ENCODE peak calls at places on chromosome 1, in five cellular contexts. J is activated CD4-positive, alpha-beta T cell treated with anti-CD3 and anti-CD28 coated beads, Interleukin-2, amount 10 ng/mL, durations not matched to agents 7 days and 5 days; G is activated CD8-positive, alpha-beta memory T cell treated with anti-CD3 and anti-CD28 coated beads for 4 hours; E is ELR; O is substantia nigra. V is an unnamed sample.

GRCh38 chr1:85321237-85321964 is 45.0 kb upstream of the BCL10 start:
- DNase-seq in J (peak; percentile 19), G (no peak), E (peak; percentile 96), O (no peak), V (no peak)

GRCh38 chr1:16324456-16324890 is 27.8 kb downstream of the FBXO42 start:
- DNase-seq in J (no peak), G (no peak), E (peak; percentile 75), O (no peak), V (no peak)

GRCh38 chr1:11067716-11068495 is 8.1 kb upstream of the SRM start:
- DNase-seq in J (no peak), G (no peak), E (no peak), O (no peak), V (no peak)

GRCh38 chr1:206734499-206735142 is 36.0 kb upstream of the IL19 start:
- DNase-seq in J (peak; percentile 80), G (peak; percentile 44), E (peak; percentile 68), O (no peak), V (peak; percentile 67)

GRCh38 chr1:109890115-109890953 is 20.3 kb upstream of the CSF1 start:
- DNase-seq in J (no peak), G (peak; percentile 61), E (no peak), O (no peak), V (no peak)

GRCh38 chr1:234914606-234915290 is 213.9 kb downstream of the TOMM20 start:
- DNase-seq in J (no peak), G (no peak), E (no peak), O (no peak), V (no peak)

GRCh38 chr1:23667411-23667810 is 24.2 kb upstream of the RPL11 start:
- DNase-seq in J (no peak), G (no peak), E (no peak), O (no peak), V (no peak)

GRCh38 chr1:35539824-35540261 is 17.4 kb downstream of the KIAA0319L start:
- DNase-seq in J (no peak), G (no peak), E (peak; percentile 22), O (no peak), V (no peak)

GRCh38 chr1:16189003-16189402 is 23.4 kb downstream of the ARHGEF19 start:
- DNase-seq in J (no peak), G (no peak), E (peak; percentile 79), O (no peak), V (no peak)

GRCh38 chr1:176243746-176244145 is 36.7 kb upstream of the COP1 start:
- DNase-seq in J (no peak), G (no peak), E (peak; percentile 72), O (no peak), V (no peak)

GRCh38 chr1:153941826-153942725 is 4.4 kb downstream of the DENND4B start:
- DNase-seq in J (no peak), G (no peak), E (no peak), O (no peak), V (no peak)

GRCh38 chr1:173476197-173476663 is 905 bp upstream of the PRDX6 start:
- DNase-seq in J (no peak), G (no peak), E (peak; percentile 21), O (no peak), V (no peak)

GRCh38 chr1:66275601-66276023 is 258.3 kb upstream of the SGIP1 start:
- DNase-seq in J (no peak), G (no peak), E (no peak), O (peak; percentile 57), V (no peak)

GRCh38 chr1:983736-984475 is 2.0 kb upstream of the PERM1 start:
- DNase-seq in J (peak; percentile 59), G (no peak), E (peak; percentile 31), O (peak; percentile 15), V (peak; percentile 35)

GRCh38 chr1:210252621-210253041 is 20.0 kb downstream of the SERTAD4 start:
- DNase-seq in J (no peak), G (no peak), E (no peak), O (no peak), V (no peak)

GRCh38 chr1:45552309-45552708 is 1.7 kb downstream of the AKR1A1 start:
- DNase-seq in J (no peak), G (no peak), E (no peak), O (no peak), V (no peak)

GRCh38 chr1:81179239-81179638 is 621.5 kb upstream of the ADGRL2 start:
- DNase-seq in J (no peak), G (no peak), E (peak; percentile 96), O (no peak), V (no peak)

GRCh38 chr1:233614173-233614742 is 352 bp downstream of the KCNK1 start:
- DNase-seq in J (no peak), G (no peak), E (peak; percentile 2), O (no peak), V (peak; percentile 19)

GRCh38 chr1:99553301-99553700 is 92.6 kb upstream of the PALMD start:
- DNase-seq in J (no peak), G (no peak), E (no peak), O (no peak), V (no peak)

GRCh38 chr1:106621853-106622252 is 434.6 kb upstream of the PRMT6 start:
- DNase-seq in J (no peak), G (no peak), E (no peak), O (no peak), V (no peak)

GRCh38 chr1:39854738-39855137 is 28.6 kb downstream of the TRIT1 start:
- DNase-seq in J (no peak), G (no peak), E (no peak), O (no peak), V (no peak)

GRCh38 chr1:223401873-223402789 is 8.9 kb downstream of the CCDC185 start:
- DNase-seq in J (no peak), G (no peak), E (peak; percentile 81), O (no peak), V (no peak)

GRCh38 chr1:5914676-5915285 is 77.4 kb downstream of the NPHP4 start:
- DNase-seq in J (no peak), G (no peak), E (no peak), O (no peak), V (no peak)

GRCh38 chr1:26045712-26046312 is at the start of gene SLC30A2:
- DNase-seq in J (no peak), G (no peak), E (no peak), O (no peak), V (no peak)

GRCh38 chr1:108878678-108879077 is 1.9 kb downstream of the GPSM2 start:
- DNase-seq in J (no peak), G (no peak), E (no peak), O (no peak), V (no peak)

GRCh38 chr1:163395767-163396166 is 74.0 kb downstream of the NUF2 start:
- DNase-seq in J (no peak), G (no peak), E (no peak), O (no peak), V (no peak)

GRCh38 chr1:97870574-97870973 is 50.3 kb downstream of the DPYD start:
- DNase-seq in J (no peak), G (no peak), E (no peak), O (no peak), V (no peak)

GRCh38 chr1:193568451-193568985 is 382.1 kb upstream of the B3GALT2 start:
- DNase-seq in J (no peak), G (no peak), E (no peak), O (no peak), V (no peak)

GRCh38 chr1:111743679-111744101 is 4.5 kb upstream of the INKA2 start:
- DNase-seq in J (no peak), G (no peak), E (peak; percentile 73), O (no peak), V (no peak)

GRCh38 chr1:225318706-225319575 is 108.9 kb downstream of the LBR start:
- DNase-seq in J (peak; percentile 47), G (no peak), E (peak; percentile 62), O (no peak), V (peak; percentile 44)

GRCh38 chr1:64508521-64509096 is 38.7 kb downstream of the CACHD1 start:
- DNase-seq in J (no peak), G (no peak), E (no peak), O (no peak), V (no peak)

GRCh38 chr1:234737915-234738314 is 127.9 kb upstream of the IRF2BP2 start:
- DNase-seq in J (no peak), G (no peak), E (no peak), O (no peak), V (no peak)

GRCh38 chr1:107297681-107298080 is 156.8 kb downstream of the NTNG1 start:
- DNase-seq in J (no peak), G (no peak), E (no peak), O (no peak), V (no peak)

GRCh38 chr1:67429011-67429527 is 1.1 kb downstream of the SERBP1 start:
- DNase-seq in J (peak; percentile 35), G (peak; percentile 38), E (peak; percentile 54), O (peak; percentile 31), V (peak; percentile 49)

GRCh38 chr1:194512957-194513356 is 1326.5 kb upstream of the B3GALT2 start:
- DNase-seq in J (no peak), G (no peak), E (peak; percentile 4), O (no peak), V (no peak)

GRCh38 chr1:239084459-239085080 is 301.8 kb upstream of the CHRM3 start:
- DNase-seq in J (no peak), G (no peak), E (no peak), O (no peak), V (no peak)

GRCh38 chr1:160681891-160682140 is 29.8 kb downstream of the CD48 start:
- DNase-seq in J (no peak), G (no peak), E (no peak), O (no peak), V (no peak)

GRCh38 chr1:51843948-51844347 is 34.6 kb downstream of the NRDC start:
- DNase-seq in J (no peak), G (no peak), E (no peak), O (no peak), V (no peak)

GRCh38 chr1:69702085-69702484 is 134.4 kb downstream of the LRRC7 start:
- DNase-seq in J (no peak), G (no peak), E (peak; percentile 1), O (no peak), V (no peak)

V was measured in CD4-positive, CD25-positive, alpha-beta regulatory T cell.